ENCODE peak calls at places on chromosomes 5 and 9, in four cellular contexts. Y is K562, H is GM12878, S is HepG2. Q is an unnamed sample.

GRCh38 chr9:1261879-1262278 is 211.7 kb downstream of the DMRT2 start:
- DNase-seq in Y (no peak), S (no peak), H (no peak), Q (no peak)

GRCh38 chr5:7850533-7851239 is at the start of gene CFAP90:
- DNase-seq in H (no peak), Y (no peak), S (peak), Q (peak)

GRCh38 chr5:179439181-179439990 is 94.1 kb upstream of the ADAMTS2 start:
- DNase-seq in S (no peak), Y (no peak), H (no peak), Q (no peak)

GRCh38 chr5:141825241-141825671 is 53.0 kb downstream of the PCDH1 start:
- DNase-seq in H (no peak), Y (no peak), S (no peak), Q (no peak)

GRCh38 chr5:180670586-180671359 is 21.4 kb upstream of the FLT4 start:
- DNase-seq in Y (peak), H (peak), S (peak), Q (peak)

GRCh38 chr5:73796164-73797141 is 170.5 kb downstream of the ARHGEF28 start:
- DNase-seq in S (peak), H (peak), Y (no peak), Q (no peak)

GRCh38 chr9:4832786-4833579 is 40.2 kb downstream of the RCL1 start:
- DNase-seq in Y (no peak), S (peak), H (no peak), Q (no peak)

GRCh38 chr9:126635661-126636439 is 22.1 kb downstream of the LMX1B start:
- DNase-seq in H (no peak), Y (no peak), S (no peak), Q (no peak)

GRCh38 chr5:135220394-135221186 is 178.4 kb downstream of the MACROH2A1 start:
- DNase-seq in S (no peak), Y (no peak), H (no peak), Q (no peak)

GRCh38 chr5:178331491-178331981 is 98.9 kb upstream of the PHYKPL start:
- DNase-seq in S (no peak), Y (no peak), H (no peak), Q (no peak)

GRCh38 chr5:65062684-65063083 is 294.0 kb downstream of the CWC27 start:
- DNase-seq in Y (no peak), S (no peak), H (no peak), Q (no peak)

GRCh38 chr5:39661026-39661779 is 236.4 kb upstream of the DAB2 start:
- DNase-seq in S (no peak), Y (no peak), H (no peak), Q (no peak)

GRCh38 chr5:149724130-149724850 is 5.8 kb upstream of the PPARGC1B start:
- DNase-seq in H (peak), Y (no peak), S (no peak), Q (no peak)

GRCh38 chr9:136773386-136774044 is 9.2 kb upstream of the LCN15 start:
- DNase-seq in Y (peak), S (peak), H (no peak), Q (peak)

GRCh38 chr5:63401434-63402046 is 560.7 kb downstream of the HTR1A start:
- DNase-seq in S (peak), H (peak), Y (peak), Q (peak)

GRCh38 chr5:55372130-55372925 is 64.5 kb downstream of the MTREX start:
- DNase-seq in Y (no peak), H (no peak), S (no peak), Q (no peak)

DNA sequence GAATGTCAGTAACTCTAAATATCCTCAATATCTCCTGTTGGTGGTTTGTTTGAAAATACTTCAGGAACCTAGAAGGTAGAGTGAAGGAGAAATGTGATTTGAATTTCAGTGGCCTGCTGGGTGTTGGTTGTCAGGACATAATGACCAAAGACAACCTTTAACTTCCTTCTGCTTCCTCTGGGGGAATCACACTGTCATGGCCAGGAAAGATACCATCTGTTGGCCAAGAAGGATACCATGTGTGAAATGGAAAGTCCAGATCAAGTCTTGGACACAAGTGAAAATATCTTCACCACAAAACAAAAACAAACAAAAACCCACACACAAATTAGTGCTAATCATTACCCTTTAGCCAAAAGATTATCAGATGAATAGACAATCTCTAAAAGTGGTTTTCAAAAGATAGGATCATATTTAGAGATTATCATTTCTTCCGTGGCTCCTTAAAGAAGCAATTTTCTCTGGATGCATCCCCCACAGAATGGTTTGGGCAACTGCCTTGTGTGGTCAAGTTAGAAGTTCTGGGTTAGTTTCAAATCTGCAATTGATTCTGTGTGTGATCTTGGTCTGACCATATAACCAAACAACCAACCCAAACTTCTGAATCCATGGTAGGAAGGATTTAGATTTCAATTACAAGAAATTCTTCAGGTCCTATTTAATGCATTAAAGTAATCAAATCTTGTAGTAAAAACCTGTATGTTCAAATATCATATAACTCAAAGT is 1.6 kb downstream of the C1QTNF3 start:
- DNase-seq in S (no peak), Y (peak), H (no peak), Q (no peak)
- TF ChIP-seq CTCF in S (no peak), Y (no peak), H (no peak), Q (no peak)

DNA sequence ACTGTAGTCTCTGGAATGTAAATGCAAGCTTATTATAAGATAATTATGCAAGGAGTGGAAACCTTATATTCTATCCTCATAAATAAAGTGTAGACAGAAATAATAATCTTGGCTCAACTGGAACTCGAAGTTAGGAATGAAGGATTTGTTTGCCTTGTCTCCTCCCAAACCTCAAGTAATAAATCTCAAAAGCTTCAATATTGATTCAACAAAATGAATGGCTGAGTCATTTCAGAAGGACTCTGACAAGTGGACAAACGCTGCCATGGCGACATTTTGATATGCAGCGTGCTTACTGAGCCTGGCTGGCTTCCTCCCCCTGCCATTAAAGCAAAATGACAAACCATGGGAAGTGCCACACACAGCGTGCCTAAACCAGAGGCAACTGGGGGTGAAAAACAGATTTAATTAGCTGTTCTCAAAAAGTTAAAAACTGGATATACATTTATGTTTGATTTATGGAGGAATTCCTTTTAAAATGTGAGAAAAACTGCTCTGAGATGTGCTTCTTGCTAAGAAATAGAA is 10.5 kb upstream of the ADGRV1 start:
- DNase-seq in S (peak), H (no peak), Y (peak), Q (no peak)
- TF ChIP-seq ETV6 in S (no peak), H (no peak), Y (no peak), Q (no peak)

DNA sequence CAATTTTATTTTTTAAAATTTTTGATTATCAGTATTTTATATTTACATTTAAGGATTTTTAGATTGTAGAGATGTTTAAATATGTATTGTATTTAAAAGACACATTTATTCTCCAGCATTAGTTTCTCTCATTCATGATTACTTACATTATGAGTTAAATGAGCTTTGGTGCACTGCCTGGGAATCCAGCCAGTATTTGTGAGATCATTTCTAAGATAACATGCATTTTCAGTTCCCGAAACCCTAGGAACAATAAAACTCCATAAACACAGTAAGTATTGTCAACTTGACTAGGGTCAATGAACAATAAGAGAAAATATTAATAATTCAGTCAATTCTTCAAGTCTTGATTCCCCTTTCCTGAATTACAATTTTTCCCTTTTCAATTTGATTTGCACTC is 403.3 kb downstream of the PLK2 start:
- DNase-seq in S (no peak), Y (no peak), H (no peak), Q (no peak)
- TF ChIP-seq ESRRA in S (no peak), Y (no peak), H (no peak), Q (no peak)

GRCh38 chr5:52119768-52120167 is 667.9 kb upstream of the ITGA1 start:
- DNase-seq in Y (no peak), S (no peak), H (no peak), Q (no peak)
- TF ChIP-seq CTCF in Y (no peak), S (no peak), H (no peak), Q (no peak)

Q was measured in WTC11.